ENCODE peak calls at places on chromosome 5, in five cellular contexts. X is PC-3, G is tibial nerve, V is left ventricle myocardium inferior, H is spleen. A is an unnamed sample.

GRCh38 chr5:102895223-102895622 is 140.1 kb downstream of the PAM start:
- DNase-seq in V (no peak), G (no peak), H (no peak), X (no peak), A (no peak)

GRCh38 chr5:36482812-36483211 is 123.6 kb upstream of the SLC1A3 start:
- DNase-seq in H (no peak), X (no peak), G (no peak), V (no peak), A (no peak)

GRCh38 chr5:112697833-112698232 is 39.9 kb upstream of the APC start:
- DNase-seq in X (no peak), H (no peak), V (no peak), G (no peak), A (no peak)

GRCh38 chr5:91690921-91691320 is 307.8 kb upstream of the ARRDC3 start:
- DNase-seq in X (no peak), G (no peak), H (no peak), V (no peak), A (no peak)

GRCh38 chr5:107593009-107593408 is 77.7 kb downstream of the EFNA5 start:
- DNase-seq in G (no peak), X (no peak), V (no peak), H (no peak), A (no peak)

GRCh38 chr5:115194671-115195070 is 25.0 kb upstream of the TRIM36 start:
- DNase-seq in X (no peak), V (no peak), G (no peak), H (no peak), A (no peak)

GRCh38 chr5:152688561-152689274 is 283.6 kb upstream of the NMUR2 start:
- DNase-seq in G (no peak), H (no peak), V (no peak), X (peak; percentile 78), A (peak; percentile 35)

GRCh38 chr5:115855959-115856358 is 14.2 kb downstream of the AP3S1 start:
- DNase-seq in H (no peak), X (no peak), V (no peak), G (no peak), A (no peak)

GRCh38 chr5:100706796-100707195 is 171.6 kb downstream of the FAM174A start:
- DNase-seq in X (peak; percentile 57), G (no peak), H (no peak), V (no peak), A (no peak)

GRCh38 chr5:40410939-40411635 is 268.6 kb upstream of the PTGER4 start:
- DNase-seq in H (no peak), G (peak; percentile 20), V (no peak), X (peak; percentile 97), A (no peak)

GRCh38 chr5:144510845-144511580 is 340.3 kb downstream of the KCTD16 start:
- DNase-seq in V (no peak), X (no peak), H (no peak), G (no peak), A (no peak)

GRCh38 chr5:114782217-114782616 is 387.5 kb downstream of the TRIM36 start:
- DNase-seq in V (no peak), G (no peak), X (no peak), H (no peak), A (no peak)

GRCh38 chr5:35857606-35858205 is 1.0 kb downstream of the IL7R start:
- DNase-seq in G (no peak), X (peak; percentile 95), V (no peak), H (no peak), A (no peak)

GRCh38 chr5:119745976-119746375 is 116.6 kb downstream of the FAM170A start:
- DNase-seq in G (no peak), X (no peak), V (no peak), H (no peak), A (no peak)

GRCh38 chr5:57195060-57195459 is 21.2 kb downstream of the GPBP1 start:
- DNase-seq in X (no peak), G (no peak), H (no peak), V (no peak), A (no peak)

GRCh38 chr5:1658665-1659064 is 134.9 kb upstream of the LPCAT1 start:
- DNase-seq in G (no peak), V (no peak), H (no peak), X (no peak), A (no peak)

GRCh38 chr5:100904259-100904822 is 1.3 kb upstream of the ST8SIA4 start:
- DNase-seq in V (no peak), X (no peak), H (peak; percentile 80), G (no peak), A (no peak)

GRCh38 chr5:77163453-77163852 is 47.0 kb upstream of the PDE8B start:
- DNase-seq in H (no peak), X (no peak), G (no peak), V (no peak), A (no peak)
- H3K27ac ChIP-seq in H (peak overlapping the region; percentile 17), X (no peak overlapping the region), G (no peak overlapping the region), V (no peak overlapping the region), A (no peak overlapping the region)

GRCh38 chr5:79512692-79513518 is 1.0 kb downstream of the HOMER1 start:
- DNase-seq in V (no peak), G (no peak), H (no peak), X (peak; percentile 35), A (no peak)

GRCh38 chr5:79513519-79514390 is at the start of gene HOMER1:
- DNase-seq in V (peak; percentile 82), G (peak; percentile 55), X (peak; percentile 67), H (peak; percentile 92), A (peak; percentile 84)

GRCh38 chr5:79514391-79515105 is 614 bp upstream of the HOMER1 start:
- DNase-seq in G (peak; percentile 89), H (peak; percentile 93), X (peak; percentile 81), V (peak; percentile 89), A (peak; percentile 89)

GRCh38 chr5:79510638-79511037 is 3.3 kb downstream of the HOMER1 start:
- DNase-seq in V (peak; percentile 24), G (no peak), H (no peak), X (no peak), A (no peak)

DNA sequence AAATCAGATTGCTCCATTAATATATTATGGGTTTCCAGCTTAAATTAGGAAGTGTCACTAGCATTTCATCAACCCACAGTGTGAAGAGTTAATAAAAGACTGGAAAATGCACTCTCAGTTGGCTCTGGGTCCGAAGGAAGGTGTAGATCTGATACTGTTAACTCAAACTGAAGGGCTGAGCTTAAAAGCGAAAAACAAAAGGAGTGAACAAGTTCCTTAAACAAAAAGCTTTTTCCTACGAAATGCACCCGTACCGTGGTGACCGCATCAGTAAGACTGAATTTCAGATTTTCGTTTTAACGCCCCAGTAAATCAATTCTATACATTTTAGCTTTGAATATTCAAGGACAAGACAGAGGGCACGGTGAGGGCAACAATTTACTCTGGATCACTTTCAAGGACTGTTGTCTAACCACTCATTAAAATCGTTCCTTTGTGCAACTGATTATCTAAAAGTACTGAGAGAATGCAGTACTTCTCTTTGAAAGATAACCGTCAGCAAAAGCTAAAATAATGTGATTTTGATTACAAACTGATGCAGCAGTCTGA is 1.9 kb downstream of the HOMER1 start:
- DNase-seq in G (no peak), V (no peak), X (no peak), H (no peak), A (no peak)
- H3K4me3 ChIP-seq in G (no peak overlapping the region), V (peak overlapping the region; percentile 81), X (peak overlapping the region; percentile 91), H (no peak overlapping the region), A (peak overlapping the region; percentile 7)

GRCh38 chr5:65727491-65728156 is 5.6 kb downstream of the NLN start:
- DNase-seq in V (no peak), G (no peak), H (no peak), X (no peak), A (no peak)

GRCh38 chr5:65721050-65721774 is 697 bp downstream of the SGTB start:
- DNase-seq in H (peak; percentile 86), G (peak; percentile 55), X (peak; percentile 43), V (peak; percentile 69), A (peak; percentile 78)

GRCh38 chr5:65718576-65719310 is 3.2 kb downstream of the SGTB start:
- DNase-seq in X (no peak), H (no peak), V (no peak), G (no peak), A (no peak)

GRCh38 chr5:65721775-65722574 is at the start of the genes NLN and SGTB:
- DNase-seq in X (peak; percentile 55), G (peak; percentile 77), H (peak; percentile 98), V (peak; percentile 89), A (peak; percentile 90)

GRCh38 chr5:65722575-65723424 is 795 bp downstream of the NLN start:
- DNase-seq in X (peak; percentile 34), G (no peak), V (no peak), H (no peak), A (no peak)
- H3K27ac ChIP-seq in X (peak overlapping the region; percentile 18), G (peak overlapping the region; percentile 89), V (peak overlapping the region; percentile 67), H (peak overlapping the region; percentile 91), A (peak overlapping the region; percentile 80)

DNA sequence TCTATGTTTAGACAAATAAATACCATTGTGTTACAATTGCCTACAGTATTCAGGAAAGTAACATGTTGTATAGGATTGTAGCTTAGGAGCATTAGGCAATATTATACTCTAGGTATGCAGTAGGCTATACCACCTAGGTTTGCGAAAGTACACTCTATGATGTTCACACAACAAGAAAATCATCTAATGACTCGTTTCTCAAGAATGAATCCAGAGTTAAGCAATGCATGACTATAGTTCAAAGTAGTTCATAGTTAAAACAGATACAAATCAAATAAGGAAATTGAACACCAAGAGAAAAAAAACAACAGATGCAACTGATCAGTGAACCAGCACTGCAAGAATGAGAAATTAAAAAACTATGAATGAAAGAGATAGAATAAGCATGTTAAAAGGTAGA is 27.6 kb upstream of the ABLIM3 start:
- DNase-seq in X (peak; percentile 99), G (no peak), H (no peak), V (no peak), A (no peak)
- H3K4me3 ChIP-seq in X (peak overlapping the region; percentile 5), G (no peak overlapping the region), H (no peak overlapping the region), V (no peak overlapping the region), A (no peak overlapping the region)